ENCODE peak calls at places on chromosomes 2 and 18, in ten cellular contexts. One of them, this sample, is unnamed.

GRCh38 chr2:42859006-42859552 is 66.7 kb upstream of the HAAO start:
- DNase-seq in caudate nucleus: peak
- DNase-seq in effector CD8-positive, alpha-beta T cell: peak
- DNase-seq in posterior vena cava: no peak
- DNase-seq in HTR-8/SVneo: peak
- DNase-seq in OCI-M1: peak
- DNase-seq in NCI-H1092 treated with DMSO at 0.1 percent for 48 hours: peak
- DNase-seq in ecto neural progenitor cell: peak
- DNase-seq in hypothalamus: no peak
- DNase-seq in HFFc6: peak
- DNase-seq in this sample: peak

GRCh38 chr2:96324716-96325037 is 440 bp upstream of the ITPRIPL1 start:
- DNase-seq in caudate nucleus: no peak
- DNase-seq in effector CD8-positive, alpha-beta T cell: no peak
- DNase-seq in posterior vena cava: no peak
- DNase-seq in HTR-8/SVneo: no peak
- DNase-seq in OCI-M1: peak
- DNase-seq in NCI-H1092 treated with DMSO at 0.1 percent for 48 hours: no peak
- DNase-seq in ecto neural progenitor cell: no peak
- DNase-seq in hypothalamus: no peak
- DNase-seq in HFFc6: no peak
- DNase-seq in this sample: no peak

GRCh38 chr2:189328451-189329249 is 112.6 kb upstream of the WDR75 start:
- DNase-seq in caudate nucleus: no peak
- DNase-seq in effector CD8-positive, alpha-beta T cell: no peak
- DNase-seq in posterior vena cava: no peak
- DNase-seq in HTR-8/SVneo: no peak
- DNase-seq in OCI-M1: no peak
- DNase-seq in NCI-H1092 treated with DMSO at 0.1 percent for 48 hours: no peak
- DNase-seq in ecto neural progenitor cell: no peak
- DNase-seq in hypothalamus: no peak
- DNase-seq in HFFc6: peak
- DNase-seq in this sample: peak

GRCh38 chr18:79458917-79459803 is 63.4 kb downstream of the NFATC1 start:
- DNase-seq in caudate nucleus: no peak
- DNase-seq in effector CD8-positive, alpha-beta T cell: no peak
- DNase-seq in posterior vena cava: no peak
- DNase-seq in HTR-8/SVneo: no peak
- DNase-seq in OCI-M1: no peak
- DNase-seq in NCI-H1092 treated with DMSO at 0.1 percent for 48 hours: no peak
- DNase-seq in ecto neural progenitor cell: no peak
- DNase-seq in hypothalamus: no peak
- DNase-seq in HFFc6: no peak
- DNase-seq in this sample: no peak

GRCh38 chr2:25664531-25665307 is 8.7 kb downstream of the DTNB start:
- DNase-seq in caudate nucleus: peak
- DNase-seq in effector CD8-positive, alpha-beta T cell: no peak
- DNase-seq in posterior vena cava: peak
- DNase-seq in HTR-8/SVneo: peak
- DNase-seq in OCI-M1: peak
- DNase-seq in NCI-H1092 treated with DMSO at 0.1 percent for 48 hours: no peak
- DNase-seq in ecto neural progenitor cell: peak
- DNase-seq in hypothalamus: no peak
- DNase-seq in HFFc6: peak
- DNase-seq in this sample: peak

GRCh38 chr2:96832751-96833507 is 10.9 kb downstream of the ANKRD23 start:
- DNase-seq in caudate nucleus: no peak
- DNase-seq in effector CD8-positive, alpha-beta T cell: no peak
- DNase-seq in posterior vena cava: peak
- DNase-seq in HTR-8/SVneo: peak
- DNase-seq in OCI-M1: no peak
- DNase-seq in NCI-H1092 treated with DMSO at 0.1 percent for 48 hours: peak
- DNase-seq in ecto neural progenitor cell: peak
- DNase-seq in hypothalamus: no peak
- DNase-seq in HFFc6: peak
- DNase-seq in this sample: peak

GRCh38 chr2:83971547-83971946 is 487.5 kb downstream of the SUCLG1 start:
- DNase-seq in caudate nucleus: no peak
- DNase-seq in effector CD8-positive, alpha-beta T cell: no peak
- DNase-seq in posterior vena cava: no peak
- DNase-seq in HTR-8/SVneo: no peak
- DNase-seq in OCI-M1: peak
- DNase-seq in NCI-H1092 treated with DMSO at 0.1 percent for 48 hours: no peak
- DNase-seq in ecto neural progenitor cell: no peak
- DNase-seq in hypothalamus: no peak
- DNase-seq in HFFc6: no peak
- DNase-seq in this sample: no peak

GRCh38 chr2:112891333-112891950 is 19.5 kb upstream of the IL37 start:
- DNase-seq in caudate nucleus: no peak
- DNase-seq in effector CD8-positive, alpha-beta T cell: no peak
- DNase-seq in posterior vena cava: no peak
- DNase-seq in HTR-8/SVneo: no peak
- DNase-seq in OCI-M1: no peak
- DNase-seq in NCI-H1092 treated with DMSO at 0.1 percent for 48 hours: no peak
- DNase-seq in ecto neural progenitor cell: no peak
- DNase-seq in hypothalamus: no peak
- DNase-seq in HFFc6: no peak
- DNase-seq in this sample: peak

GRCh38 chr2:150156415-150156814 is 331.1 kb downstream of the RND3 start:
- DNase-seq in caudate nucleus: no peak
- DNase-seq in effector CD8-positive, alpha-beta T cell: no peak
- DNase-seq in posterior vena cava: no peak
- DNase-seq in HTR-8/SVneo: no peak
- DNase-seq in OCI-M1: peak
- DNase-seq in NCI-H1092 treated with DMSO at 0.1 percent for 48 hours: no peak
- DNase-seq in ecto neural progenitor cell: no peak
- DNase-seq in hypothalamus: no peak
- DNase-seq in HFFc6: no peak
- DNase-seq in this sample: no peak

GRCh38 chr2:104794416-104794815 is 59.5 kb upstream of the POU3F3 start:
- DNase-seq in caudate nucleus: no peak
- DNase-seq in effector CD8-positive, alpha-beta T cell: no peak
- DNase-seq in posterior vena cava: no peak
- DNase-seq in HTR-8/SVneo: no peak
- DNase-seq in OCI-M1: no peak
- DNase-seq in NCI-H1092 treated with DMSO at 0.1 percent for 48 hours: no peak
- DNase-seq in ecto neural progenitor cell: no peak
- DNase-seq in hypothalamus: no peak
- DNase-seq in HFFc6: no peak
- DNase-seq in this sample: no peak

GRCh38 chr2:153408708-153409107 is 69.9 kb downstream of the RPRM start:
- DNase-seq in caudate nucleus: no peak
- DNase-seq in effector CD8-positive, alpha-beta T cell: no peak
- DNase-seq in posterior vena cava: no peak
- DNase-seq in HTR-8/SVneo: no peak
- DNase-seq in OCI-M1: no peak
- DNase-seq in NCI-H1092 treated with DMSO at 0.1 percent for 48 hours: no peak
- DNase-seq in ecto neural progenitor cell: no peak
- DNase-seq in hypothalamus: no peak
- DNase-seq in HFFc6: no peak
- DNase-seq in this sample: peak

GRCh38 chr2:150465703-150466569 is 21.5 kb downstream of the RND3 start:
- DNase-seq in caudate nucleus: no peak
- DNase-seq in effector CD8-positive, alpha-beta T cell: no peak
- DNase-seq in posterior vena cava: no peak
- DNase-seq in HTR-8/SVneo: no peak
- DNase-seq in OCI-M1: no peak
- DNase-seq in NCI-H1092 treated with DMSO at 0.1 percent for 48 hours: no peak
- DNase-seq in ecto neural progenitor cell: no peak
- DNase-seq in hypothalamus: no peak
- DNase-seq in HFFc6: peak
- DNase-seq in this sample: no peak

GRCh38 chr2:142989276-142990204 is 112.1 kb downstream of the KYNU start:
- DNase-seq in caudate nucleus: no peak
- DNase-seq in effector CD8-positive, alpha-beta T cell: no peak
- DNase-seq in posterior vena cava: no peak
- DNase-seq in HTR-8/SVneo: peak
- DNase-seq in OCI-M1: peak
- DNase-seq in NCI-H1092 treated with DMSO at 0.1 percent for 48 hours: peak
- DNase-seq in ecto neural progenitor cell: no peak
- DNase-seq in hypothalamus: no peak
- DNase-seq in HFFc6: peak
- DNase-seq in this sample: no peak

GRCh38 chr18:79518028-79518682 is 122.4 kb downstream of the NFATC1 start:
- DNase-seq in caudate nucleus: no peak
- DNase-seq in effector CD8-positive, alpha-beta T cell: no peak
- DNase-seq in posterior vena cava: peak
- DNase-seq in HTR-8/SVneo: no peak
- DNase-seq in OCI-M1: no peak
- DNase-seq in NCI-H1092 treated with DMSO at 0.1 percent for 48 hours: no peak
- DNase-seq in ecto neural progenitor cell: peak
- DNase-seq in hypothalamus: no peak
- DNase-seq in HFFc6: no peak
- DNase-seq in this sample: no peak

GRCh38 chr2:64325852-64326577 is 127.9 kb upstream of the LGALSL start:
- DNase-seq in caudate nucleus: no peak
- DNase-seq in effector CD8-positive, alpha-beta T cell: no peak
- DNase-seq in posterior vena cava: no peak
- DNase-seq in HTR-8/SVneo: no peak
- DNase-seq in OCI-M1: no peak
- DNase-seq in NCI-H1092 treated with DMSO at 0.1 percent for 48 hours: no peak
- DNase-seq in ecto neural progenitor cell: no peak
- DNase-seq in hypothalamus: no peak
- DNase-seq in HFFc6: no peak
- DNase-seq in this sample: no peak

GRCh38 chr2:99933894-99934650 is 208.3 kb downstream of the AFF3 start:
- DNase-seq in caudate nucleus: no peak
- DNase-seq in effector CD8-positive, alpha-beta T cell: no peak
- DNase-seq in posterior vena cava: no peak
- DNase-seq in HTR-8/SVneo: no peak
- DNase-seq in OCI-M1: no peak
- DNase-seq in NCI-H1092 treated with DMSO at 0.1 percent for 48 hours: no peak
- DNase-seq in ecto neural progenitor cell: no peak
- DNase-seq in hypothalamus: no peak
- DNase-seq in HFFc6: no peak
- DNase-seq in this sample: no peak

GRCh38 chr2:148027822-148028221 is 6.9 kb downstream of the MBD5 start:
- DNase-seq in caudate nucleus: no peak
- DNase-seq in effector CD8-positive, alpha-beta T cell: no peak
- DNase-seq in posterior vena cava: no peak
- DNase-seq in HTR-8/SVneo: no peak
- DNase-seq in OCI-M1: no peak
- DNase-seq in NCI-H1092 treated with DMSO at 0.1 percent for 48 hours: no peak
- DNase-seq in ecto neural progenitor cell: no peak
- DNase-seq in hypothalamus: no peak
- DNase-seq in HFFc6: no peak
- DNase-seq in this sample: no peak

GRCh38 chr2:65232636-65233035 is 5.0 kb downstream of the ACTR2 start:
- DNase-seq in caudate nucleus: no peak
- DNase-seq in effector CD8-positive, alpha-beta T cell: no peak
- DNase-seq in posterior vena cava: no peak
- DNase-seq in HTR-8/SVneo: peak
- DNase-seq in OCI-M1: peak
- DNase-seq in NCI-H1092 treated with DMSO at 0.1 percent for 48 hours: no peak
- DNase-seq in ecto neural progenitor cell: no peak
- DNase-seq in hypothalamus: no peak
- DNase-seq in HFFc6: peak
- DNase-seq in this sample: peak

GRCh38 chr2:172084484-172084733 is 898 bp upstream of the DLX1 start:
- DNase-seq in caudate nucleus: no peak
- DNase-seq in effector CD8-positive, alpha-beta T cell: no peak
- DNase-seq in posterior vena cava: no peak
- DNase-seq in HTR-8/SVneo: peak
- DNase-seq in OCI-M1: no peak
- DNase-seq in NCI-H1092 treated with DMSO at 0.1 percent for 48 hours: peak
- DNase-seq in ecto neural progenitor cell: no peak
- DNase-seq in hypothalamus: no peak
- DNase-seq in HFFc6: no peak
- DNase-seq in this sample: no peak

GRCh38 chr18:3624818-3625716 is 175.1 kb downstream of the TGIF1 start:
- DNase-seq in caudate nucleus: no peak
- DNase-seq in effector CD8-positive, alpha-beta T cell: no peak
- DNase-seq in posterior vena cava: no peak
- DNase-seq in HTR-8/SVneo: no peak
- DNase-seq in OCI-M1: peak
- DNase-seq in NCI-H1092 treated with DMSO at 0.1 percent for 48 hours: no peak
- DNase-seq in ecto neural progenitor cell: no peak
- DNase-seq in hypothalamus: no peak
- DNase-seq in HFFc6: peak
- DNase-seq in this sample: peak

GRCh38 chr2:233226511-233227031 is 24.9 kb upstream of the ATG16L1 start:
- DNase-seq in caudate nucleus: no peak
- DNase-seq in effector CD8-positive, alpha-beta T cell: no peak
- DNase-seq in posterior vena cava: no peak
- DNase-seq in HTR-8/SVneo: no peak
- DNase-seq in OCI-M1: peak
- DNase-seq in NCI-H1092 treated with DMSO at 0.1 percent for 48 hours: no peak
- DNase-seq in ecto neural progenitor cell: no peak
- DNase-seq in hypothalamus: no peak
- DNase-seq in HFFc6: no peak
- DNase-seq in this sample: no peak

GRCh38 chr2:108119026-108119425 is 120.7 kb upstream of the SULT1C3 start:
- DNase-seq in caudate nucleus: peak
- DNase-seq in effector CD8-positive, alpha-beta T cell: no peak
- DNase-seq in posterior vena cava: no peak
- DNase-seq in HTR-8/SVneo: no peak
- DNase-seq in OCI-M1: no peak
- DNase-seq in NCI-H1092 treated with DMSO at 0.1 percent for 48 hours: no peak
- DNase-seq in ecto neural progenitor cell: no peak
- DNase-seq in hypothalamus: no peak
- DNase-seq in HFFc6: no peak
- DNase-seq in this sample: no peak

This sample was measured in NCI-H226.